ENCODE peak calls at places on chromosomes 6 and 20, in ten cellular contexts. I, O, U, S, H, E, K, J, G and A are unnamed samples.
A peak's percentile ranks its signal among the peaks of the same experiment; 100 is the strongest.

GRCh38 chr6:106591111-106591825 is 38.0 kb downstream of the RTN4IP1 start:
- DNase-seq in J (peak; percentile 89), U (no peak), S (no peak), O (no peak), I (no peak), H (no peak), G (no peak), K (no peak), E (peak; percentile 84), A (no peak)

GRCh38 chr6:90425161-90425641 is 128.6 kb upstream of the BACH2 start:
- DNase-seq in H (no peak), U (no peak), G (no peak), J (no peak), K (no peak), I (no peak), O (no peak), S (no peak), E (no peak), A (no peak)

GRCh38 chr6:40947876-40948514 is 91.0 kb downstream of the UNC5CL start:
- DNase-seq in U (no peak), E (no peak), K (no peak), O (no peak), I (no peak), S (no peak), J (peak; percentile 84), H (no peak), G (no peak), A (no peak)

GRCh38 chr20:24736131-24736843 is 212.8 kb upstream of the CST7 start:
- DNase-seq in H (no peak), O (no peak), S (no peak), K (no peak), G (no peak), J (no peak), U (no peak), E (no peak), I (no peak), A (no peak)

GRCh38 chr6:1735239-1735803 is 125.6 kb downstream of the FOXC1 start:
- DNase-seq in K (no peak), I (no peak), O (no peak), H (no peak), E (no peak), J (no peak), G (no peak), S (no peak), U (no peak), A (no peak)

GRCh38 chr6:106560966-106561740 is 68.1 kb downstream of the RTN4IP1 start:
- DNase-seq in O (no peak), E (no peak), H (no peak), K (no peak), I (no peak), G (no peak), S (no peak), U (no peak), J (peak; percentile 90), A (no peak)

GRCh38 chr6:149471801-149472200 is 13.0 kb downstream of the ZC3H12D start:
- DNase-seq in I (no peak), G (no peak), U (no peak), O (no peak), H (no peak), S (no peak), K (no peak), J (no peak), E (no peak), A (no peak)

GRCh38 chr20:63831696-63832686 is 927 bp upstream of the ZBTB46 start:
- DNase-seq in J (peak; percentile 22), H (peak; percentile 80), O (no peak), I (no peak), U (no peak), G (peak; percentile 28), K (no peak), E (no peak), S (no peak), A (peak; percentile 64)

GRCh38 chr6:163311830-163312229 is 102.7 kb upstream of the QKI start:
- DNase-seq in E (peak; percentile 72), J (no peak), I (no peak), S (no peak), K (no peak), O (no peak), H (no peak), U (no peak), G (no peak), A (no peak)

GRCh38 chr20:47817573-47817972 is 32.3 kb upstream of the SULF2 start:
- DNase-seq in U (no peak), I (no peak), H (no peak), O (no peak), S (no peak), G (no peak), E (no peak), K (no peak), J (no peak), A (no peak)

GRCh38 chr6:163392533-163392932 is 22.0 kb upstream of the QKI start:
- DNase-seq in S (no peak), I (no peak), E (no peak), J (peak; percentile 33), G (no peak), U (no peak), O (no peak), H (no peak), K (no peak), A (no peak)

GRCh38 chr6:36350681-36351091 is 14.0 kb upstream of the BNIP5 start:
- DNase-seq in E (peak; percentile 64), U (no peak), J (peak; percentile 76), I (no peak), H (no peak), G (peak; percentile 60), O (no peak), S (no peak), K (no peak), A (no peak)

GRCh38 chr6:36912583-36912982 is 26.8 kb downstream of the C6orf89 start:
- DNase-seq in I (no peak), K (no peak), J (peak; percentile 90), G (peak; percentile 55), S (no peak), H (no peak), O (peak; percentile 47), U (peak; percentile 46), E (peak; percentile 73), A (no peak)

GRCh38 chr20:24653306-24653705 is 183.9 kb downstream of the SYNDIG1 start:
- DNase-seq in G (no peak), J (peak; percentile 80), O (no peak), U (no peak), I (no peak), E (no peak), H (no peak), K (no peak), S (no peak), A (no peak)

GRCh38 chr6:3438190-3439167 is 18.4 kb downstream of the SLC22A23 start:
- DNase-seq in H (peak; percentile 47), I (no peak), O (no peak), E (no peak), S (no peak), U (no peak), K (no peak), J (peak; percentile 77), G (no peak), A (no peak)

GRCh38 chr6:32840604-32841246 is 2.2 kb upstream of the TAP2 start:
- DNase-seq in G (no peak), E (no peak), H (no peak), O (no peak), S (no peak), U (no peak), J (no peak), K (no peak), I (no peak), A (no peak)

GRCh38 chr6:157762636-157763035 is 60.4 kb upstream of the SNX9 start:
- DNase-seq in S (no peak), H (no peak), I (no peak), G (peak; percentile 35), E (no peak), J (peak; percentile 40), K (no peak), O (no peak), U (no peak), A (no peak)

GRCh38 chr6:14146459-14147096 is 29.0 kb downstream of the CD83 start:
- DNase-seq in I (no peak), U (no peak), S (no peak), G (no peak), E (no peak), H (peak; percentile 56), O (no peak), K (no peak), J (no peak), A (no peak)

GRCh38 chr20:24470031-24470781 is 777 bp downstream of the SYNDIG1 start:
- DNase-seq in J (peak; percentile 50), K (peak; percentile 74), U (no peak), H (peak; percentile 48), G (no peak), O (no peak), S (no peak), E (no peak), I (no peak), A (peak; percentile 33)

GRCh38 chr6:4776967-4777925 is 1.0 kb downstream of the CDYL start:
- DNase-seq in S (no peak), K (no peak), G (peak; percentile 55), J (peak; percentile 77), I (peak; percentile 26), O (no peak), E (peak; percentile 47), H (no peak), U (no peak), A (no peak)

GRCh38 chr6:21826460-21826859 is 232.9 kb downstream of the SOX4 start:
- DNase-seq in O (no peak), K (no peak), E (no peak), J (no peak), G (no peak), S (no peak), U (no peak), I (no peak), H (no peak), A (no peak)

GRCh38 chr6:156687875-156688549 is 89.2 kb upstream of the ARID1B start:
- DNase-seq in G (no peak), H (peak; percentile 23), I (no peak), K (peak; percentile 39), U (no peak), S (no peak), J (peak; percentile 62), E (peak; percentile 45), O (no peak), A (peak; percentile 18)

GRCh38 chr6:143098054-143098673 is 37.5 kb downstream of the AIG1 start:
- DNase-seq in I (peak; percentile 44), H (no peak), O (no peak), S (no peak), E (no peak), U (no peak), K (no peak), G (peak; percentile 42), J (no peak), A (no peak)

GRCh38 chr6:42971746-42972327 is 7.1 kb downstream of the PEX6 start:
- DNase-seq in H (no peak), E (no peak), I (no peak), G (no peak), J (no peak), U (no peak), K (peak; percentile 6), O (no peak), S (no peak), A (no peak)

GRCh38 chr20:61915101-61915500 is 150.6 kb downstream of the TAF4 start:
- DNase-seq in O (no peak), H (no peak), E (no peak), G (no peak), S (no peak), J (no peak), U (no peak), I (no peak), K (no peak), A (no peak)

GRCh38 chr20:52494244-52494643 is 302.7 kb upstream of the ZFP64 start:
- DNase-seq in J (peak; percentile 99), U (peak; percentile 20), G (no peak), S (no peak), I (no peak), E (no peak), H (no peak), O (no peak), K (no peak), A (no peak)

GRCh38 chr6:73743556-73743955 is 47.6 kb downstream of the CD109 start:
- DNase-seq in O (no peak), G (no peak), E (peak; percentile 69), U (no peak), K (no peak), J (no peak), H (no peak), I (no peak), S (no peak), A (no peak)

GRCh38 chr20:46562373-46563169 is 12.1 kb upstream of the OCSTAMP start:
- DNase-seq in H (peak; percentile 78), S (no peak), G (peak; percentile 78), K (peak; percentile 74), I (peak; percentile 90), J (peak; percentile 75), O (peak; percentile 28), E (peak; percentile 79), U (peak; percentile 29), A (peak; percentile 84)